ENCODE peak calls at places on chromosomes 16 and 17, in five cellular contexts. N, E, U, K and I are unnamed samples.

GRCh38 chr17:48871551-48872351 is 20.8 kb upstream of the ATP5MC1 start:
- DNase-seq in N (peak), E (no peak), U (no peak), K (no peak), I (no peak)

GRCh38 chr16:13113786-13114185 is 212.4 kb downstream of the SHISA9 start:
- DNase-seq in N (no peak), E (no peak), U (no peak), K (no peak), I (no peak)

GRCh38 chr17:12627177-12627629 is 38.5 kb upstream of the MYOCD start:
- DNase-seq in N (peak), E (no peak), U (no peak), K (peak), I (no peak)

GRCh38 chr16:84839956-84840355 is 20.2 kb downstream of the CRISPLD2 start:
- DNase-seq in N (no peak), E (no peak), U (no peak), K (no peak), I (no peak)

GRCh38 chr16:56353054-56353921 is 72.1 kb downstream of the AMFR start:
- DNase-seq in N (no peak), E (no peak), U (peak), K (no peak), I (peak)

GRCh38 chr16:72467157-72467759 is 295.3 kb upstream of the PMFBP1 start:
- DNase-seq in N (no peak), E (no peak), U (no peak), K (peak), I (no peak)

GRCh38 chr17:40076595-40076994 is 13.8 kb downstream of the THRA start:
- DNase-seq in N (peak), E (no peak), U (no peak), K (no peak), I (no peak)

GRCh38 chr16:49280022-49280741 is 1.5 kb downstream of the CBLN1 start:
- DNase-seq in N (no peak), E (no peak), U (no peak), K (no peak), I (no peak)

GRCh38 chr17:16298140-16298662 is 55.1 kb downstream of the CENPV start:
- DNase-seq in N (no peak), E (no peak), U (no peak), K (no peak), I (no peak)

GRCh38 chr16:60682219-60682618 is 1354.0 kb downstream of the CDH8 start:
- DNase-seq in N (no peak), E (no peak), U (no peak), K (no peak), I (no peak)

GRCh38 chr17:681738-682137 is 32.9 kb downstream of the VPS53 start:
- DNase-seq in N (no peak), E (no peak), U (no peak), K (no peak), I (no peak)

GRCh38 chr17:58316260-58316960 is 12.2 kb downstream of the TSPOAP1 start:
- DNase-seq in N (no peak), E (no peak), U (no peak), K (no peak), I (peak)

GRCh38 chr16:48426244-48427135 is 41.3 kb upstream of the SIAH1 start:
- DNase-seq in N (no peak), E (no peak), U (no peak), K (no peak), I (no peak)

GRCh38 chr17:48997103-48997826 is at the start of gene IGF2BP1:
- DNase-seq in N (no peak), E (no peak), U (peak), K (peak), I (peak)

GRCh38 chr16:1771864-1772361 is 570 bp upstream of the NME3 start:
- DNase-seq in N (no peak), E (no peak), U (no peak), K (no peak), I (no peak)

GRCh38 chr17:33674685-33675084 is 381.6 kb upstream of the ASIC2 start:
- DNase-seq in N (peak), E (peak), U (no peak), K (peak), I (no peak)

GRCh38 chr17:7579839-7580630 is 597 bp downstream of the CD68 start:
- DNase-seq in N (no peak), E (no peak), U (no peak), K (no peak), I (no peak)

GRCh38 chr16:11328172-11329079 is 16.8 kb upstream of the RMI2 start:
- DNase-seq in N (peak), E (peak), U (peak), K (peak), I (no peak)

GRCh38 chr16:1971678-1972489 is at the start of gene TBL3:
- DNase-seq in N (peak), E (peak), U (peak), K (peak), I (peak)

GRCh38 chr16:15846510-15846909 is 10.3 kb downstream of the MYH11 start:
- DNase-seq in N (no peak), E (no peak), U (no peak), K (no peak), I (no peak)

GRCh38 chr16:13153696-13154095 is 252.3 kb downstream of the SHISA9 start:
- DNase-seq in N (no peak), E (no peak), U (no peak), K (no peak), I (no peak)

GRCh38 chr17:40540448-40540847 is 24.8 kb downstream of the CCR7 start:
- DNase-seq in N (no peak), E (no peak), U (no peak), K (no peak), I (no peak)

GRCh38 chr17:78490156-78490555 is 87.0 kb downstream of the DNAH17 start:
- DNase-seq in N (no peak), E (no peak), U (no peak), K (no peak), I (no peak)

GRCh38 chr17:66313995-66314659 is 11.7 kb downstream of the PRKCA start:
- DNase-seq in N (no peak), E (no peak), U (no peak), K (no peak), I (no peak)

GRCh38 chr17:8468109-8468508 is 32.4 kb downstream of the NDEL1 start:
- DNase-seq in N (peak), E (no peak), U (no peak), K (no peak), I (no peak)

DNA sequence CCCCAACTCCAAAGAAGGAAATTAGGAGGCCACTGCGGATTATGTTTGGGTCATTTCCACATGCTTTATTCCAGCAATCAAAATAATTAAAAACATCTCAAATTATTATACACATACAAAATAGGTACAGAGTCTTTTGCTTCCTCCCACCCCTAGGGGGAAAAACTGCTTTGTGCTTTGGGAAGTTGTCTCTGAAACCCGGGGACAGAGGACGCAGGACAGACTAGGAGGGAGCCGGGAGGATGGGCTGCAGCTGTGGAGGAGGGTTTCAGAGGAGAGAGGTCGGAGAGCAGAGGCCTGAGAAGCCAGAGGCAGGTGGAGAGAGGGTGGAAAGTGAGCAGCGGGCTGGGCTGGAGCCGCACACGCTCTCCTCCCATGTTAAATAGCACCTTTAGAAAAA is 17.4 kb downstream of the COL1A1 start:
- DNase-seq in N (no peak), E (no peak), U (no peak), K (no peak), I (no peak)
- TF ChIP-seq CTCF in N (no peak), E (peak), U (no peak), K (no peak), I (peak)

GRCh38 chr16:30551781-30552180 is 6.4 kb downstream of the ZNF764 start:
- DNase-seq in N (no peak), E (no peak), U (no peak), K (no peak), I (no peak)

GRCh38 chr16:30553396-30553899 is 4.7 kb downstream of the ZNF764 start:
- DNase-seq in N (no peak), E (no peak), U (no peak), K (no peak), I (no peak)

GRCh38 chr16:30546115-30546514 is 11.5 kb upstream of the ZNF747 start:
- DNase-seq in N (no peak), E (no peak), U (no peak), K (no peak), I (no peak)

GRCh38 chr16:30552956-30553355 is 5.2 kb downstream of the ZNF764 start:
- DNase-seq in N (no peak), E (no peak), U (no peak), K (no peak), I (no peak)

GRCh38 chr16:30548392-30549255 is 9.6 kb downstream of the ZNF764 start:
- DNase-seq in N (no peak), E (no peak), U (no peak), K (no peak), I (no peak)
- TF ChIP-seq CTCF in N (no peak), E (no peak), U (no peak), K (no peak), I (no peak)

DNA sequence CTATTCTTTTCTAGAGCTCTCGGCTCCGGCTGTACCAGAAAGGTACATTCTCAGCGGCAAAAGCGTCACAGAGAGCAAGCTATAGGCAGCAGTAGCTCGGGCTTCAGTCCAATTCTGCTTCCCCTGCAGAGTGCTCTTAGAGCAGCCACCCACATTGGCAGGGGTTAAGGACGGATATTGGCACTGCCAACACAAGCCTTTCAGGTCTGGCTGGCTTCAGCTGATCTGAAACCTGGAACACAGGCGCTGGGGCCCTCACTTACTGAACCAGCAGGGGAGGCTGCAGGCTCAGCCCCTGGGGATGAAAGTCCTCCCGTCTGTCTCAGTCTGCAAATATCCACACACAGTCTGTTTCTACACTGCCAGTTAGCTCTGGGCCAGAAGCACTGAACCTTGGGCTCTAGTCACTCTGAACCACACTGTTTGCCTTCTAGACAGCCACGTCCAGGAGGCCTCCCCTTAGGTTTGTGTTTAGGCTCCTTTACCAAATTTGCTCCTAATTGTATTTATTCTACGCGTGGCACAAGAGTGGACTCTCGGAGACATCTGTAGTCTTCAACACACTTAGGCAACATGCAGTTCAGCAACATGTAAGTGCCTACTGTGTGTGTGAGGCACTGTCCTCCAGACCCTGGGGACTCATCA is 40.1 kb downstream of the HIC1 start:
- DNase-seq in N (peak), E (no peak), U (no peak), K (peak), I (no peak)
- TF ChIP-seq CTCF in N (peak), E (peak), U (no peak), K (peak), I (peak)

DNA sequence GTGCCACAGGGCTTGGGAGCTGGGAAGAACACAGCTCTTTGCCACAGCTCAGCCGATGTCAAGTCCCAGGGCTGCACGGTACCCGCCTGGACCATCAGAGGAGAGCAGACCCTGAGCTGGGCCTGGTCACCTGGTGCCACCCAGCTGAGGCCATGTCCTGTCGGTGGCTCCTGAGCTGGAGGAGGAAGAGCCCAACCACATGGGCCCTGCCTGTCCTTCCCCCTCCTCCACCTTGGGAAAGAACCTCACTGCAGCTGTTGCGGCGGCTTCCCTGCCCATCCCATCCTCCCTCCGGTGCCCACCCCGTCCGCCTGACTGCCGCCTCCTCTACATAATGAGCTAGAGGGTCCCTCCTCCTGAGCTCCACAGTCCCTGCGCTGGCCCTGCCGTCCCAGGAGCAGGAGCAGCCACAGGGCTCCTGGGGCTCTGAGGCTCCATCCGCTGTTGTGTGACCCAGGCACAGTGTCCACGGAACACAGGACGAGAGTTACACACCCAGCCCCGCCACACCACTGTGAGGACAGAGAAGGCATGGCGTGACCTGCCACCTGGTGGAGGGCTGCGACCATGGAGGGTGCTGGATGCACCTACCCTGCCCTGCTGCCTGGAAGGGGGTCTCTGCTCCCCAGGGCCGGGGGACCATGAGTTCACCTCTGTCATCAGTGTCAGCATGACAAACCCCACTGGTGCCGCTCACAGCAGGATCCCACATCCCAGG is 21.4 kb upstream of the CHMP6 start:
- DNase-seq in N (peak), E (no peak), U (peak), K (peak), I (no peak)
- TF ChIP-seq CTCF in N (peak), E (peak), U (no peak), K (peak), I (peak)

GRCh38 chr17:81400939-81401726 is 5.9 kb downstream of the BAHCC1 start:
- DNase-seq in N (no peak), E (no peak), U (no peak), K (no peak), I (no peak)

GRCh38 chr17:81400154-81400938 is 5.1 kb downstream of the BAHCC1 start:
- DNase-seq in N (no peak), E (no peak), U (no peak), K (peak), I (no peak)

GRCh38 chr17:81402530-81402941 is 7.3 kb downstream of the BAHCC1 start:
- DNase-seq in N (no peak), E (no peak), U (no peak), K (no peak), I (no peak)

GRCh38 chr17:81403040-81403467 is 7.8 kb downstream of the BAHCC1 start:
- DNase-seq in N (no peak), E (no peak), U (no peak), K (no peak), I (no peak)

GRCh38 chr17:81401727-81402529 is 6.7 kb downstream of the BAHCC1 start:
- DNase-seq in N (no peak), E (no peak), U (no peak), K (no peak), I (no peak)
- TF ChIP-seq CTCF in N (peak), E (peak), U (no peak), K (peak), I (peak)

DNA sequence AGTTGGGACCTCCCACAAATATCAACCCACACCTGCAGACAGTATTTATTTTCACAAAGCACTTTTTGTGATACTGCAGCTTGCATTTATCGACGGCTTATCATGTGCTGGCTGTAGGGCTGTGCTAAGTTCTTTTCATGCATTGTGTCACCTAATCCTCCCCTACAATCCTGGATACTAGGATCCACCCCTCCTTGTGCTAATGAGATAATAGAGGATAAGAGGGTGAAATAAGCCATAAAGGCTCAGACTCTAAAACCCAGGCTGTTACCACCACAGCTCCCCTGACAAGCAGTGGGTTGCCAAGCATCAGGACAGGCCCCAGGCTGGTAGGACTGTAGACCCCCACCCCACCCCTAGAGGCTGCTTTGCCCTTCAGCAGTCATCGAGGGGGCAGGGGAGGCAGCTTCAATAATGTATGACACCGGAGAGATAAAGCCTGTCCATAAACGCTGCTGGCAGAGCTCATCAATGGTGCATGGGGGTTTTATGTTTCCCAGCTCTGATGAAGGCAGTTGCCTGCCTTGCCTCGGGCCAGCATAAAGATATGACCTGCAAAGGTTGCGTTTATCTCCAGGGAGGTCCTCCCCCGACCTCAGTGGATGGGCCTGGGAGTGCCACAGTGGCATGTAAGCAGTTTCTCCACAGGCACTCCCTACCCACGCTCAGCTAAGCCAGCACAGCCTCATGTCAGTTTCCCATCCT is 73.9 kb upstream of the C16orf82 start:
- DNase-seq in N (no peak), E (no peak), U (no peak), K (no peak), I (no peak)
- TF ChIP-seq CTCF in N (no peak), E (no peak), U (no peak), K (no peak), I (no peak)

GRCh38 chr16:64993464-64993863 is 128.4 kb downstream of the CDH11 start:
- DNase-seq in N (no peak), E (no peak), U (no peak), K (no peak), I (no peak)

GRCh38 chr16:64996641-64997040 is 125.2 kb downstream of the CDH11 start:
- DNase-seq in N (no peak), E (no peak), U (no peak), K (no peak), I (no peak)

GRCh38 chr16:64990101-64990500 is 131.8 kb downstream of the CDH11 start:
- DNase-seq in N (no peak), E (no peak), U (no peak), K (peak), I (no peak)

GRCh38 chr16:64989050-64989449 is 132.8 kb downstream of the CDH11 start:
- DNase-seq in N (no peak), E (no peak), U (no peak), K (no peak), I (no peak)

GRCh38 chr16:64991011-64991410 is 130.9 kb downstream of the CDH11 start:
- DNase-seq in N (peak), E (no peak), U (no peak), K (no peak), I (no peak)
- TF ChIP-seq CTCF in N (no peak), E (no peak), U (no peak), K (no peak), I (no peak)

GRCh38 chr16:57405194-57405593 is 627 bp downstream of the CCL17 start:
- DNase-seq in N (no peak), E (no peak), U (no peak), K (no peak), I (no peak)
- TF ChIP-seq CTCF in N (no peak), E (no peak), U (no peak), K (no peak), I (no peak)

DNA sequence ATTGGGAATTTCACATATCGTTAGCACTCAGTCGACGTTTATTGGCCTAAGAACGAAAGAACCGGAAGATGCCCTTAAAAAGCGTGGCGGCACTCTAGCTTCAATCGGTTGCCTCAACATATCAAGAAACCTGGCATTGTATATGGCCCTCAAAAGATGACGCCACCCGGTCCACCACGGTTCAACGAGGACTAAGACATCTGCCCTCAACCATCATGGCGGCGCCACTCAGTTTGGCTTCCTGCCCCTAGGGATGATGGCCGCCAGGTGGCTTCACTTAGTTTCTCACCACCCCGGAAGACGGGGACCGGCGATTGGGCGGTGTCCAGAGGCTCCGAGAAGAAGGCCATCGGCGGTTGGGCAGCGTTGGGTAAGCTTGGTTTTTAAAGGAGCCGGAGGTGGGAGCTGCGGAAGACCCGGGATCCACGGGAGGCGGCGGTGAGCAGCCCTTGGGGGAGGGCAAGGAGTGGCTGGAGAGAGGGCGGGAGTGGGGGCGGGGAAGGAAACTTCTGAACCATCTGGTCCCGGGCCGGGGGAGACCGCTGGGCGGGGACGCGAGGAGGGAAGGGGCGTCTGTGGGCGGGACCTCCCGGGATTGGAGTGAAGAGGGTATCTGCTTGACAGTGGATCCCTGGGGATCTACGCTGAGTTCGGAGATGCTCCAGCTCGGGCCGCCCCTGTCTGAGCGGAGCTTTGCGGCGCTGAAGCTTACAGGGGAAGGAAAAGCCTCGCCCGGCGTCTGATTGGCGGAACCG is at the start of gene PRR14:
- DNase-seq in N (peak), E (peak), U (peak), K (peak), I (peak)
- TF ChIP-seq CTCF in N (peak), E (no peak), U (no peak), K (peak), I (no peak)